ENCODE peak calls at places on chromosomes 3 and 15, in ten cellular contexts. E is thoracic aorta, D is sigmoid colon, G is GM23338, Y is left ventricle myocardium inferior, M is fibroblast of lung, P is IMR-90, X is GM12878, W is transverse colon, F is MM.1S. Q is an unnamed sample. For H3K4me1, the result is how much of the 10 kb centered on the place peaks cover.

GRCh38 chr15:69080203-69080957 is 65.9 kb downstream of the NOX5 start:
- DNase-seq in E (no peak), D (no peak), G (peak), Y (no peak), M (no peak), P (no peak), X (no peak), W (no peak), F (no peak), Q (no peak)

GRCh38 chr3:129796146-129796545 is 97.4 kb downstream of the TMCC1 start:
- DNase-seq in E (no peak), D (no peak), G (no peak), Y (no peak), M (no peak), P (no peak), X (no peak), W (no peak), F (no peak), Q (no peak)

GRCh38 chr3:114711321-114711891 is 417.6 kb downstream of the TIGIT start:
- DNase-seq in E (no peak), D (no peak), G (no peak), Y (no peak), M (no peak), P (no peak), X (no peak), W (no peak), F (no peak), Q (no peak)

GRCh38 chr3:125443923-125444322 is 68.8 kb upstream of the ZNF148 start:
- DNase-seq in E (no peak), D (no peak), G (no peak), Y (no peak), M (peak), P (peak), X (no peak), W (no peak), F (no peak), Q (no peak)

GRCh38 chr15:67005294-67005996 is 60.0 kb upstream of the SMAD3 start:
- DNase-seq in E (no peak), D (no peak), G (no peak), Y (no peak), M (no peak), P (no peak), X (no peak), W (no peak), F (no peak), Q (no peak)

GRCh38 chr3:30553641-30554316 is 52.6 kb upstream of the TGFBR2 start:
- DNase-seq in E (no peak), D (no peak), G (no peak), Y (no peak), M (no peak), P (peak), X (no peak), W (no peak), F (no peak), Q (no peak)

GRCh38 chr3:85342915-85343314 is 384.1 kb downstream of the CADM2 start:
- DNase-seq in E (no peak), D (no peak), G (peak), Y (no peak), M (no peak), P (no peak), X (no peak), W (no peak), F (peak), Q (no peak)

GRCh38 chr15:60179786-60180391 is 175.8 kb downstream of the FOXB1 start:
- DNase-seq in E (no peak), D (no peak), G (peak), Y (no peak), M (peak), P (peak), X (peak), W (peak), F (peak), Q (no peak)

GRCh38 chr3:115676336-115676735 is 53.0 kb downstream of the GAP43 start:
- DNase-seq in E (no peak), D (no peak), G (no peak), Y (no peak), M (no peak), P (no peak), X (no peak), W (no peak), F (no peak), Q (no peak)

GRCh38 chr3:112010631-112011030 is 11.9 kb downstream of the TAGLN3 start:
- DNase-seq in E (no peak), D (no peak), G (no peak), Y (no peak), M (peak), P (peak), X (no peak), W (no peak), F (no peak), Q (no peak)

GRCh38 chr15:52139599-52140462 is 27.3 kb upstream of the BCL2L10 start:
- DNase-seq in E (peak), D (peak), G (peak), Y (peak), M (peak), P (peak), X (peak), W (peak), F (peak), Q (peak)

GRCh38 chr3:36868614-36869436 is 76.0 kb downstream of the TRANK1 start:
- DNase-seq in E (no peak), D (no peak), G (peak), Y (no peak), M (peak), P (peak), X (peak), W (peak), F (peak), Q (peak)

GRCh38 chr3:24829632-24830229 is 335.1 kb upstream of the THRB start:
- DNase-seq in E (no peak), D (no peak), G (peak), Y (no peak), M (peak), P (no peak), X (no peak), W (peak), F (no peak), Q (no peak)

GRCh38 chr3:185528481-185529009 is 23.8 kb downstream of the LIPH start:
- DNase-seq in E (no peak), D (no peak), G (no peak), Y (no peak), M (no peak), P (no peak), X (no peak), W (no peak), F (peak), Q (no peak)

GRCh38 chr3:66588340-66588847 is 87.6 kb upstream of the LRIG1 start:
- DNase-seq in E (no peak), D (no peak), G (no peak), Y (no peak), M (peak), P (peak), X (no peak), W (no peak), F (no peak), Q (no peak)

GRCh38 chr15:69553686-69554085 is 101.1 kb downstream of the RPLP1 start:
- DNase-seq in E (no peak), D (no peak), G (no peak), Y (no peak), M (no peak), P (no peak), X (no peak), W (peak), F (no peak), Q (no peak)

GRCh38 chr3:25910997-25911396 is 121.1 kb downstream of the OXSM start:
- DNase-seq in E (no peak), D (no peak), G (peak), Y (no peak), M (peak), P (peak), X (no peak), W (peak), F (peak), Q (no peak)

GRCh38 chr3:169308654-169309325 is 354.7 kb downstream of the MECOM start:
- DNase-seq in E (no peak), D (no peak), G (no peak), Y (no peak), M (peak), P (peak), X (no peak), W (no peak), F (no peak), Q (no peak)

GRCh38 chr15:36938764-36939163 is 161.6 kb downstream of the MEIS2 start:
- DNase-seq in E (no peak), D (no peak), G (no peak), Y (no peak), M (no peak), P (no peak), X (no peak), W (no peak), F (no peak), Q (no peak)

GRCh38 chr3:64940949-64941348 is 253.1 kb upstream of the ADAMTS9 start:
- DNase-seq in E (no peak), D (no peak), G (no peak), Y (no peak), M (no peak), P (no peak), X (no peak), W (no peak), F (no peak), Q (no peak)

GRCh38 chr3:88188436-88188835 is 38.7 kb downstream of the C3orf38 start:
- DNase-seq in E (no peak), D (no peak), G (no peak), Y (peak), M (no peak), P (no peak), X (no peak), W (no peak), F (no peak), Q (no peak)

GRCh38 chr3:79383402-79384012 is 384.3 kb downstream of the ROBO1 start:
- DNase-seq in E (no peak), D (no peak), G (peak), Y (no peak), M (peak), P (peak), X (no peak), W (no peak), F (no peak), Q (no peak)

GRCh38 chr3:105837143-105837740 is 31.6 kb downstream of the CBLB start:
- DNase-seq in E (no peak), D (no peak), G (no peak), Y (no peak), M (no peak), P (no peak), X (peak), W (no peak), F (no peak), Q (no peak)

GRCh38 chr3:123194552-123194951 is 7.2 kb upstream of the SEC22A start:
- DNase-seq in E (no peak), D (no peak), G (peak), Y (no peak), M (peak), P (peak), X (no peak), W (peak), F (no peak), Q (no peak)

GRCh38 chr3:34016925-34017592 is 218.6 kb downstream of the PDCD6IP start:
- DNase-seq in E (no peak), D (no peak), G (no peak), Y (no peak), M (no peak), P (no peak), X (peak), W (no peak), F (peak), Q (peak)

GRCh38 chr3:110752307-110752706 is 319.3 kb upstream of the NECTIN3 start:
- DNase-seq in E (no peak), D (no peak), G (no peak), Y (no peak), M (no peak), P (peak), X (no peak), W (no peak), F (no peak), Q (no peak)

GRCh38 chr3:187902041-187902471 is 156.8 kb upstream of the BCL6 start:
- DNase-seq in E (no peak), D (no peak), G (no peak), Y (no peak), M (no peak), P (no peak), X (peak), W (no peak), F (no peak), Q (no peak)

GRCh38 chr3:65170357-65171090 is 482.7 kb upstream of the ADAMTS9 start:
- DNase-seq in E (peak), D (peak), G (peak), Y (peak), M (peak), P (peak), X (no peak), W (peak), F (no peak), Q (no peak)

GRCh38 chr3:135050536-135050935 is 255.5 kb downstream of the EPHB1 start:
- DNase-seq in E (no peak), D (no peak), G (peak), Y (no peak), M (no peak), P (no peak), X (no peak), W (no peak), F (no peak), Q (no peak)

GRCh38 chr15:99929266-99929665 is 196.0 kb upstream of the LYSMD4 start:
- DNase-seq in E (no peak), D (no peak), G (peak), Y (no peak), M (no peak), P (no peak), X (no peak), W (no peak), F (no peak), Q (no peak)

GRCh38 chr3:189632238-189632637 is 1.0 kb downstream of the TP63 start:
- DNase-seq in E (no peak), D (no peak), G (peak), Y (no peak), M (no peak), P (no peak), X (peak), W (no peak), F (no peak), Q (no peak)

GRCh38 chr3:175598740-175599139 is 739.6 kb downstream of the NAALADL2 start:
- DNase-seq in E (no peak), D (no peak), G (no peak), Y (no peak), M (no peak), P (no peak), X (no peak), W (no peak), F (no peak), Q (no peak)

GRCh38 chr3:73719413-73719831 is 94.7 kb upstream of the PDZRN3 start:
- DNase-seq in E (no peak), D (peak), G (no peak), Y (no peak), M (peak), P (peak), X (no peak), W (no peak), F (no peak), Q (no peak)

GRCh38 chr15:57427367-57427821 is 51.1 kb downstream of the CGNL1 start:
- DNase-seq in E (no peak), D (no peak), G (peak), Y (no peak), M (peak), P (no peak), X (no peak), W (peak), F (no peak), Q (no peak)

GRCh38 chr15:93046721-93047120 is 42.3 kb downstream of the RGMA start:
- DNase-seq in E (no peak), D (no peak), G (no peak), Y (no peak), M (no peak), P (no peak), X (no peak), W (no peak), F (no peak), Q (no peak)

GRCh38 chr3:126467611-126467955 is 8.1 kb downstream of the ZXDC start:
- DNase-seq in E (no peak), D (peak), G (no peak), Y (no peak), M (no peak), P (no peak), X (no peak), W (no peak), F (no peak), Q (no peak)

GRCh38 chr3:117557469-117557868 is 847.9 kb downstream of the TUSC7 start:
- DNase-seq in E (no peak), D (no peak), G (no peak), Y (no peak), M (no peak), P (no peak), X (no peak), W (no peak), F (no peak), Q (no peak)

GRCh38 chr3:39166932-39167532 is 13.6 kb upstream of the CSRNP1 start:
- DNase-seq in E (no peak), D (peak), G (no peak), Y (no peak), M (peak), P (peak), X (no peak), W (no peak), F (no peak), Q (no peak)

GRCh38 chr3:39164414-39164813 is 11.0 kb upstream of the CSRNP1 start:
- DNase-seq in E (no peak), D (no peak), G (no peak), Y (no peak), M (no peak), P (no peak), X (no peak), W (no peak), F (no peak), Q (no peak)

GRCh38 chr3:39168156-39168780 is 14.9 kb upstream of the CSRNP1 start:
- DNase-seq in E (no peak), D (peak), G (no peak), Y (no peak), M (no peak), P (no peak), X (no peak), W (no peak), F (no peak), Q (no peak)

GRCh38 chr3:39165518-39165917 is 12.1 kb upstream of the CSRNP1 start:
- DNase-seq in E (no peak), D (no peak), G (no peak), Y (no peak), M (no peak), P (no peak), X (no peak), W (no peak), F (no peak), Q (no peak)

DNA sequence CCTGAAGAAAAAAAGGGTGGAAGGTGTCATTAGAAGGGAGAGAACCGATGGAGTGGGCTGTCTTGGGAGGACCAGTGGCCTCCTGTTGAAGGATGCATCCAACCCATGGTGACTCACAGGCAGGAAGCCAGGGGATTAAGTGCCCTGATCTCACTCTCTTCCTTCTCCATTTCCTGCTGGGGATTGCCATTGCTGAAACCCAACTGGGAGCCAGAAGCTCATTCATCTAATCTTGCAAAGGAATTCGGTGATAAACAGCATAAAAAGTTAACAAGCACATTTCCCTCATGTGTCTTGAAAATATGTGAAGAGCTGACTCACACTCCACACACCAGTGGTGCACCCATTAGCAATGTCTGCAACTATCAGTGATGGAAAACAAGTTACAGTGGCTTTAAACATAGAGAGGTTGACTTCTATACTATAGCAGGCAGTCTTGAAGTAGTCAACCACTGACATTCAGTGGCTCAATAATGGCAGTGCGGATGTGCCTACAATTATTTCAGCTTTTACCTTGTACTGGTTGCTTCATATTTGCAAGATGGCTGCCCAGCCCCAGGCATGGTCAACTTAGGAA is 12.8 kb upstream of the CSRNP1 start:
- DNase-seq in E (no peak), D (no peak), G (no peak), Y (peak), M (peak), P (peak), X (no peak), W (no peak), F (no peak), Q (no peak)
- TF ChIP-seq CTCF in E (no peak), D (no peak), G (no peak), Y (no peak), M (no peak), P (peak), X (peak), W (no peak), F (no peak), Q (no peak)

GRCh38 chr3:51393096-51393495 is 2.0 kb downstream of the RBM15B start:
- DNase-seq in E (no peak), D (no peak), G (no peak), Y (no peak), M (no peak), P (no peak), X (no peak), W (no peak), F (no peak), Q (no peak)

GRCh38 chr3:51393564-51393963 is 2.5 kb downstream of the RBM15B start:
- DNase-seq in E (no peak), D (no peak), G (no peak), Y (no peak), M (no peak), P (no peak), X (no peak), W (no peak), F (no peak), Q (no peak)

GRCh38 chr3:51391566-51392300 is 648 bp downstream of the RBM15B start:
- DNase-seq in E (no peak), D (no peak), G (peak), Y (no peak), M (peak), P (peak), X (no peak), W (peak), F (peak), Q (no peak)

GRCh38 chr3:51391075-51391565 is at the start of gene RBM15B:
- DNase-seq in E (peak), D (peak), G (no peak), Y (peak), M (peak), P (peak), X (peak), W (peak), F (peak), Q (peak)

GRCh38 chr3:51392301-51393095 is 1.4 kb downstream of the RBM15B start:
- DNase-seq in E (no peak), D (no peak), G (no peak), Y (no peak), M (no peak), P (no peak), X (no peak), W (no peak), F (no peak), Q (no peak)
- H3K4me1 ChIP-seq in E (under half), D (under half), G (under half), Y (half or more), M (under half), P (under half), X (under half), W (half or more), F (under half), Q (under half)

GRCh38 chr3:173993299-173993698 is 595.8 kb downstream of the NLGN1 start:
- DNase-seq in E (no peak), D (no peak), G (peak), Y (no peak), M (peak), P (peak), X (no peak), W (no peak), F (no peak), Q (no peak)
- H3K4me3 ChIP-seq in E (no peak), D (no peak), G (no peak), Y (no peak), M (no peak), P (no peak), X (no peak), W (no peak), F (no peak), Q (no peak)

GRCh38 chr3:100606894-100607512 is 2.4 kb upstream of the ADGRG7 start:
- DNase-seq in E (no peak), D (no peak), G (no peak), Y (no peak), M (no peak), P (no peak), X (peak), W (no peak), F (peak), Q (no peak)
- TF ChIP-seq CTCF in E (no peak), D (no peak), G (peak), Y (no peak), M (no peak), P (no peak), X (no peak), W (no peak), F (peak), Q (no peak)

DNA sequence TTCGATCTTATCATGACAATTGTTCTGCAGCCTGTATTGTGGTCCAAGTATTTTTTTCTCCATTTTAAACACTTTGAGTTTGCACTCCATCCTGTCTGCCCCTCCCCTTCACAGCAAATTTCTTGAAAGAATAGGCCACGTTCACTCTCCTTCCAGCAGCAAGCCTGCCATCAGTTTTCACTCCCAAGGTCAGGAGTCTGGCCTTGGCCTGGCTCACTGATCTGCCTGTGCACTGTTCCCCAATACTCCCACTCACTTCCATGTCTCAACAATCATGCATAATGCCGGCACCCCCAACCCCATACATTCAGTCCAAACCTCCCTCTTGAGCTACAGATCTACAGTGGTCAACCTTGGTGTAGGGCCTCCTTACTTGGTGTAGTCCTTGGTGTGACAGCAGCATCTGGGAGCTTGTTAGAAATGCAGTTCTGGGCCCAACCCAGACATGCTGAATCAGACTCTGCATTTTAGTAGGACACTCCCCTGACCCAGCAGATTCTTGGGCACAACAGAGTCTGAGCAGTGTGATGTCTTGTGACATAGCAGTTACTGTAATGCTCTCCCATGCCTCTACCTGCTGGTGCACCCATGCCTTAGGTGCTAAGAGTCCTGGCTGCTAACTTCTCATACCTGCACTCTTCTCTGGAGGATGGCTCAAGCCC is 58.3 kb upstream of the XCR1 start:
- DNase-seq in E (no peak), D (no peak), G (no peak), Y (no peak), M (no peak), P (no peak), X (no peak), W (no peak), F (peak), Q (peak)
- H3K4me1 ChIP-seq in E (under half), D (under half), G (under half), Y (under half), M (under half), P (under half), X (under half), W (under half), F (under half), Q (under half)

Q was measured in CD8-positive, alpha-beta T cell.